ENCODE peak calls at places on chromosomes 1 and 21, in seven cellular contexts. H is mammary epithelial cell, Y is fibroblast of lung, Q is aorta, D is lung, T is epithelial cell of proximal tubule, J is keratinocyte. F is an unnamed sample.

GRCh38 chr21:16162953-16163352 is 433.2 kb downstream of the USP25 start:
- DNase-seq in T (no peak), H (no peak), Y (no peak), J (no peak), Q (no peak), D (no peak), F (no peak)

GRCh38 chr21:16455978-16456377 is 726.2 kb downstream of the USP25 start:
- DNase-seq in H (no peak), J (no peak), D (no peak), Y (peak; percentile 88), Q (no peak), T (no peak), F (peak; percentile 53)

GRCh38 chr1:26285366-26286063 is 5.6 kb downstream of the SH3BGRL3 start:
- DNase-seq in H (no peak), Q (no peak), D (no peak), Y (no peak), J (no peak), T (no peak), F (no peak)

GRCh38 chr1:15758953-15759661 is 512 bp downstream of the FBLIM1 start:
- DNase-seq in H (peak; percentile 27), Y (no peak), Q (no peak), T (no peak), D (no peak), J (no peak), F (no peak)

GRCh38 chr1:18764362-18764761 is 95.1 kb downstream of the TAS1R2 start:
- DNase-seq in J (no peak), H (no peak), Q (no peak), D (no peak), T (no peak), Y (no peak), F (no peak)

GRCh38 chr1:224407546-224408293 is 26.9 kb downstream of the WDR26 start:
- DNase-seq in J (no peak), T (no peak), H (peak; percentile 77), D (no peak), Q (no peak), Y (peak; percentile 69), F (no peak)

GRCh38 chr21:42784896-42785451 is 94.4 kb downstream of the WDR4 start:
- DNase-seq in Q (no peak), Y (no peak), T (no peak), J (no peak), H (no peak), D (no peak), F (no peak)

GRCh38 chr1:6056549-6056948 is 10.9 kb downstream of the KCNAB2 start:
- DNase-seq in H (no peak), D (no peak), J (no peak), Q (no peak), T (no peak), Y (no peak), F (no peak)

GRCh38 chr1:12521096-12521495 is 96.9 kb downstream of the DHRS3 start:
- DNase-seq in J (no peak), Y (no peak), Q (no peak), H (no peak), T (no peak), D (no peak), F (no peak)

GRCh38 chr21:44418876-44419230 is 36.5 kb upstream of the LRRC3 start:
- DNase-seq in J (no peak), D (no peak), Q (peak; percentile 66), T (no peak), H (no peak), Y (no peak), F (no peak)

GRCh38 chr1:117842408-117843170 is 86.8 kb downstream of the GDAP2 start:
- DNase-seq in T (no peak), H (no peak), Q (no peak), D (no peak), J (peak; percentile 52), Y (no peak), F (no peak)

GRCh38 chr1:20720631-20721051 is 2.8 kb upstream of the KIF17 start:
- DNase-seq in J (no peak), D (no peak), Y (no peak), H (no peak), Q (peak; percentile 39), T (no peak), F (peak; percentile 15)

GRCh38 chr1:183106746-183107145 is 79.3 kb upstream of the LAMC2 start:
- DNase-seq in Q (no peak), Y (peak; percentile 56), H (no peak), J (no peak), T (no peak), D (no peak), F (no peak)

GRCh38 chr1:118101445-118101844 is 83.6 kb downstream of the SPAG17 start:
- DNase-seq in Q (no peak), Y (peak; percentile 72), H (peak; percentile 75), J (no peak), D (no peak), T (no peak), F (no peak)

GRCh38 chr1:154574715-154575114 is 7.1 kb downstream of the CHRNB2 start:
- DNase-seq in D (no peak), J (no peak), H (no peak), Y (peak; percentile 15), T (no peak), Q (no peak), F (peak; percentile 45)

GRCh38 chr1:24413350-24414163 is at the start of gene STPG1:
- DNase-seq in T (no peak), Q (peak; percentile 89), Y (peak; percentile 72), D (peak; percentile 86), J (peak; percentile 69), H (peak; percentile 89), F (peak; percentile 79)

GRCh38 chr1:233730809-233731208 is 116.9 kb downstream of the KCNK1 start:
- DNase-seq in Q (no peak), J (no peak), Y (no peak), T (no peak), H (no peak), D (no peak), F (no peak)

GRCh38 chr1:205519541-205520131 is 15.2 kb downstream of the CDK18 start:
- DNase-seq in J (no peak), Q (no peak), Y (no peak), T (no peak), D (no peak), H (no peak), F (peak; percentile 68)

DNA sequence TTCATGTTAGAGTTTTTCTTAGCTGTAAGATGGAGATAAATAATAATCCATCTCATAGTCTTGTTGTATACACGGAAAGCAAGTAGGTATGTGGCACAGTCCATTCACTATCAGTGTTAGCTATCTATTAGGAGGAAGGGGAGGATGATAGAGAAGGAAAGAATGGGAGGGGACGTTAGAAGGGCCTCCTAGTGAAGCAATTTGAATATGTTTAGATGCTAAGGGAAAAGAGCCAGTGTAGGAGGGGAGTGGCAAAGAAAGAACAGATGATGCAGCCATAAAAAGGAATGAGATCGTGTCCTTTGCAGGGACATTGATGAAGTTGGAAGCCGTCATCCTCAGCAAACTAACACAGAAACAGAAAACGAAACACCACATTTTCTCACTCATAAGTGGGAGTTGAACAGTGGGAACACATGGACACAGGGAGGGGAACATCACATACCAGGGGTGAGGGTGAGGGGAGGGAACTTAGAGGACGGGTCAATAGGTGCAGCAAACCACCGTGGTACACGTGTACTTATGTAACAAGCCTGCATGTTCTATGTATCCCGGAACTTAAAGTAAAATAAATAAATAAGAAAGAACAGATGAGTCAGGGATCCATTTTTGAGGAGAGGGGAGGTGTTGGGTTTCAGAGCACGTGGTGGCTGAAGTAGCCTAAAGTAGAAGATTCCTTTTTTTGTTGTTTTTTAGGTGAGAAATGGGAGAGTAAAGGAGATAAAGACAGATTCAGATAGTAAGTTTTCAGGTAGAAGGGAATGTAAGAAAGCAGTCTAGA is 124.1 kb downstream of the POU2F1 start:
- DNase-seq in J (no peak), Y (peak; percentile 49), H (no peak), T (no peak), Q (no peak), D (no peak), F (no peak)
- H3K4me3 ChIP-seq in J (no peak overlapping the region), Y (no peak overlapping the region), H (no peak overlapping the region), T (no peak overlapping the region), Q (no peak overlapping the region), D (no peak overlapping the region), F (no peak overlapping the region)

GRCh38 chr1:225519166-225519863 is 91.5 kb upstream of the LBR start:
- DNase-seq in T (no peak), J (no peak), Q (no peak), H (no peak), Y (peak; percentile 9), D (no peak), F (no peak)
- H3K4me3 ChIP-seq in T (no peak overlapping the region), J (no peak overlapping the region), Q (no peak overlapping the region), H (no peak overlapping the region), Y (peak overlapping the region; percentile 19), D (no peak overlapping the region), F (peak overlapping the region; percentile 29)

GRCh38 chr1:168438626-168439025 is 105.2 kb downstream of the XCL2 start:
- DNase-seq in H (no peak), Q (no peak), D (no peak), Y (no peak), J (no peak), T (no peak), F (no peak)

GRCh38 chr1:168442931-168443330 is 100.9 kb downstream of the XCL2 start:
- DNase-seq in Q (no peak), T (no peak), Y (no peak), H (no peak), J (no peak), D (no peak), F (no peak)

GRCh38 chr1:168437821-168438220 is 106.0 kb downstream of the XCL2 start:
- DNase-seq in J (no peak), Q (no peak), D (no peak), Y (no peak), H (peak; percentile 56), T (no peak), F (no peak)

GRCh38 chr1:168441745-168442144 is 102.1 kb downstream of the XCL2 start:
- DNase-seq in J (no peak), Y (peak; percentile 47), Q (no peak), H (no peak), D (no peak), T (no peak), F (no peak)

DNA sequence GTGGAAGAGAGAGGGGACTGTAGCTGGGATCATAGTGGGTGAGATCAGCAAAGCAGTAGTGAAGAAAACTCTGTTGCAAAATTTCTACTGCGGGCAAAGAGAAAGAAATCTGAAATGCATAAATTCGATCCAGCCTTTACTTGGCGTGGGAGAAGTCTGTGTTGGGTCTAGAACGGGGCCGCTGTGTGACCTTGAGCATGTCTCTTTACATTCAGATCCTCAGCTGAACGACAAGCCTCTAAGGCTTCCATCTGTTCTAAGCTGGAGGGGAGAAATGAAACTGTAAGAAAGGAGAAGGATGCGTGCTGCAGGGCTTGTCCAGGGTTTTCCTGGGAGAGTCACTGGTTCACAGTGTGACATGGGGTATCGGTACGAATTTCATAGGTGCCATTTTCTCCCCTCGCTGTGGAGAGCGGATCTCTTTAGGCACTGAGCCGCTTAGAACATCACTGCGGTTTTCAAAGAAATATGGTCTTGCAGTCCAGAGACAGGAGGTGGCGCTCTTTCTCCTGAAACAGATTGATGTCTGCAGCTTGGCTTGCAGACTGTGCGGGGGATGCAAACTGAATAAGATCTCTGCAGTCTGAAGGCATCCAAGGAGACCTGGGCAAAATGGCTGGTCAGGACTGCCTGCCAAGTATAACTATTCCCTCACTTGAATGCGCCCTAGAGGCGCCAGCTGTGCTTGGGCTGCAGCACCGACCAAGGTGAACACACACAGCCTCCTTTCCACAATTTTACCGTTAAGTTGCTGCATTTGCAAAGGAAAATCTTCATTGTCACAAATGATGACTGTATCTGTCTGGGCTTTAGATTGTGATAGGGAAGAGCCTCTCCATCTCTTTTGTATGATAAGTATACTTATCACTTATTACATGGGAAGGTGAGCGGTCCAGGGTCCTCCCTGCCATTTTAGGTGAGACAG is 104.1 kb downstream of the XCL2 start:
- DNase-seq in Y (peak; percentile 84), J (peak; percentile 48), Q (no peak), D (peak; percentile 59), T (peak; percentile 47), H (peak; percentile 74), F (peak; percentile 70)
- H3K4me3 ChIP-seq in Y (peak overlapping the region; percentile 11), J (no peak overlapping the region), Q (no peak overlapping the region), D (no peak overlapping the region), T (peak overlapping the region; percentile 37), H (no peak overlapping the region), F (no peak overlapping the region)

GRCh38 chr1:156083800-156084790 is 1.8 kb upstream of the MEX3A start:
- DNase-seq in Y (no peak), H (no peak), T (no peak), J (no peak), D (no peak), Q (no peak), F (no peak)
- H3K4me3 ChIP-seq in Y (no peak overlapping the region), H (no peak overlapping the region), T (no peak overlapping the region), J (no peak overlapping the region), D (no peak overlapping the region), Q (no peak overlapping the region), F (no peak overlapping the region)

F was measured in dorsolateral prefrontal cortex.